ENCODE peak calls at places on chromosome 4, in six cellular contexts. O is brain microvascular endothelial cell, U is choroid plexus epithelial cell, Z is tibial artery, M is uterus, W is GM12865. E is an unnamed sample.

GRCh38 chr4:1493540-1494287 is 87.5 kb upstream of the NKX1-1 start:
- DNase-seq in Z (peak; percentile 57), M (no peak), U (no peak), W (no peak), O (no peak), E (no peak)

GRCh38 chr4:7716322-7716721 is 223.3 kb downstream of the AFAP1 start:
- DNase-seq in O (no peak), W (no peak), Z (no peak), M (no peak), U (no peak), E (no peak)

GRCh38 chr4:169115144-169115896 is 105.3 kb upstream of the CBR4 start:
- DNase-seq in U (no peak), M (no peak), O (no peak), W (no peak), Z (no peak), E (no peak)

GRCh38 chr4:3643518-3644433 is 111.6 kb upstream of the LRPAP1 start:
- DNase-seq in Z (no peak), O (no peak), U (no peak), M (no peak), W (no peak), E (no peak)

GRCh38 chr4:113587156-113587555 is 174.4 kb downstream of the CAMK2D start:
- DNase-seq in O (no peak), U (no peak), M (no peak), W (no peak), Z (no peak), E (no peak)

GRCh38 chr4:80362578-80363181 is 27.1 kb downstream of the CFAP299 start:
- DNase-seq in W (peak; percentile 44), M (no peak), O (peak; percentile 18), U (peak; percentile 64), Z (no peak), E (peak; percentile 53)

GRCh38 chr4:176499518-176499917 is 179.8 kb downstream of the SPCS3 start:
- DNase-seq in O (no peak), M (no peak), W (no peak), Z (no peak), U (peak; percentile 43), E (peak; percentile 65)

GRCh38 chr4:85825937-85826678 is 351.2 kb downstream of the ARHGAP24 start:
- DNase-seq in Z (no peak), M (no peak), O (peak; percentile 46), U (peak; percentile 71), W (peak; percentile 41), E (peak; percentile 45)

GRCh38 chr4:145786830-145787229 is 106.9 kb downstream of the C4orf51 start:
- DNase-seq in O (no peak), U (no peak), W (no peak), M (no peak), Z (no peak), E (no peak)

GRCh38 chr4:113901994-113902787 is 77.3 kb downstream of the ARSJ start:
- DNase-seq in O (no peak), M (no peak), Z (no peak), U (no peak), W (no peak), E (no peak)

GRCh38 chr4:121697626-121698025 is 846 bp upstream of the ANXA5 start:
- DNase-seq in Z (no peak), U (no peak), M (no peak), O (no peak), W (peak; percentile 64), E (no peak)

GRCh38 chr4:125104616-125105015 is 210.1 kb upstream of the FAT4 start:
- DNase-seq in W (no peak), O (no peak), M (no peak), Z (no peak), U (peak; percentile 72), E (no peak)

GRCh38 chr4:2861631-2862436 is 18.2 kb downstream of the ADD1 start:
- DNase-seq in O (no peak), M (no peak), U (no peak), Z (no peak), W (peak; percentile 53), E (no peak)

GRCh38 chr4:133624744-133625143 is 475.6 kb downstream of the PCDH10 start:
- DNase-seq in U (peak; percentile 30), W (no peak), Z (no peak), O (no peak), M (no peak), E (no peak)

GRCh38 chr4:156594619-156595018 is 377.0 kb downstream of the PDGFC start:
- DNase-seq in O (peak; percentile 27), W (no peak), U (peak; percentile 38), M (peak; percentile 41), Z (peak; percentile 71), E (no peak)

GRCh38 chr4:40033603-40034002 is 23.0 kb upstream of the N4BP2 start:
- DNase-seq in Z (no peak), W (no peak), U (no peak), O (no peak), M (no peak), E (no peak)

GRCh38 chr4:183485411-183486160 is 19.3 kb upstream of the ING2 start:
- DNase-seq in U (no peak), W (no peak), Z (no peak), O (peak; percentile 39), M (no peak), E (no peak)

GRCh38 chr4:777520-778262 is 48.2 kb downstream of the CPLX1 start:
- DNase-seq in Z (no peak), U (no peak), O (no peak), W (no peak), M (no peak), E (no peak)

GRCh38 chr4:39469429-39470077 is 10.7 kb downstream of the LIAS start:
- DNase-seq in O (peak; percentile 81), U (peak; percentile 90), M (no peak), Z (peak; percentile 71), W (peak; percentile 76), E (peak; percentile 91)

GRCh38 chr4:3473251-3473942 is 10.3 kb downstream of the DOK7 start:
- DNase-seq in W (no peak), M (no peak), Z (peak; percentile 67), U (no peak), O (no peak), E (no peak)

GRCh38 chr4:152036626-152037025 is 275.8 kb upstream of the GATB start:
- DNase-seq in O (no peak), Z (no peak), W (no peak), M (no peak), U (no peak), E (no peak)

GRCh38 chr4:122966201-122966600 is 43.8 kb upstream of the NUDT6 start:
- DNase-seq in U (no peak), Z (no peak), M (no peak), O (no peak), W (no peak), E (no peak)

GRCh38 chr4:88706574-88706973 is 8.9 kb upstream of the NAP1L5 start:
- DNase-seq in O (peak; percentile 62), U (peak; percentile 85), Z (peak; percentile 80), M (peak; percentile 32), W (no peak), E (peak; percentile 80)

GRCh38 chr4:138843611-138844010 is 172.0 kb upstream of the NOCT start:
- DNase-seq in O (no peak), W (no peak), U (no peak), M (no peak), Z (no peak), E (no peak)

GRCh38 chr4:55397521-55398321 is 2.0 kb downstream of the TMEM165 start:
- DNase-seq in O (no peak), W (peak; percentile 30), Z (no peak), M (no peak), U (peak; percentile 88), E (peak; percentile 91)

GRCh38 chr4:96598465-96598864 is 758.6 kb downstream of the PDHA2 start:
- DNase-seq in U (no peak), W (no peak), Z (no peak), O (no peak), M (no peak), E (peak; percentile 35)

GRCh38 chr4:56149601-56150000 is 200.9 kb downstream of the CEP135 start:
- DNase-seq in O (peak; percentile 48), M (no peak), W (no peak), Z (no peak), U (peak; percentile 81), E (peak; percentile 71)

GRCh38 chr4:28759064-28759463 is 1898.4 kb downstream of the STIM2 start:
- DNase-seq in O (peak; percentile 51), U (peak; percentile 2), Z (no peak), M (no peak), W (no peak), E (no peak)

DNA sequence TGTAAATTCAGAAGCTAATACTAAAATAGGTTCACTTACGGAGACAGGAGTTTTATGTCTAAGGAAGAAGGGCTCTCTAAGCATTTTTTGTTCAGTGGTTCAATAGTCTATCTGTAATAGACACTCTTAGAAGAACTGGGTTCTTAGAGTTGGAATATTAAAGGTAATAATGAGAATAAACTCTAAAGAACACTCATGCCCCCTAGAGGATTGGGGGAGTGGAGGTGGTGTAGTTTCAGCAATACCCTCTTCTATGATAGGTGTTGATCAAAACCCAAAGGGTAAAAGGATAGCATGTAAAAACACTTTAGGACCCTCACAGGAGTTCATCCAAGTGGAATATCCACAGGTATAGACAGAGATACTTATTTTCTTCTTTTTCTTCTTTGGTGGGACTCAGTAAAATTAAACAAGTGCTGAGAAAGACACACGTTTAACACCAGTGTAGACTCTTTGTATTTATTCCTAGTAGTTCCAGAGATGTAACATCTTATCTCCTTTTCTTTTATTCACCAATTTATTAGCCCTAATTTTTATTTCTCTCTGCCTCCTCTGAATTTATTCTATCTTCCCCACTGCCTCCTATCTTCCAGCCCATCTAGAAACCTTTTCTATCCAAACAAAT is 25.7 kb upstream of the MND1 start:
- DNase-seq in W (peak; percentile 45), O (peak; percentile 35), Z (no peak), U (peak; percentile 79), M (no peak), E (peak; percentile 75)
- TF ChIP-seq CTCF in W (peak; percentile 73), O (peak; percentile 76), Z (peak; percentile 64), U (peak; percentile 83), M (peak; percentile 64), E (peak; percentile 88)

GRCh38 chr4:150123982-150124670 is 45.9 kb downstream of the DCLK2 start:
- DNase-seq in Z (no peak), U (no peak), O (no peak), W (peak; percentile 8), M (no peak), E (no peak)

GRCh38 chr4:150123073-150123472 is 44.8 kb downstream of the DCLK2 start:
- DNase-seq in O (no peak), M (no peak), U (no peak), Z (no peak), W (peak; percentile 19), E (no peak)

GRCh38 chr4:150127757-150128156 is 49.5 kb downstream of the DCLK2 start:
- DNase-seq in Z (no peak), O (no peak), W (no peak), U (peak; percentile 40), M (no peak), E (no peak)

GRCh38 chr4:150126201-150126879 is 48.1 kb downstream of the DCLK2 start:
- DNase-seq in U (peak; percentile 74), Z (no peak), O (peak; percentile 36), W (peak; percentile 7), M (no peak), E (peak; percentile 64)

GRCh38 chr4:150126880-150127236 is 48.6 kb downstream of the DCLK2 start:
- DNase-seq in W (peak; percentile 42), M (no peak), U (peak; percentile 63), O (peak; percentile 53), Z (no peak), E (peak; percentile 68)
- H3K4me3 ChIP-seq in W (no peak overlapping the region), M (no peak overlapping the region), U (no peak overlapping the region), O (no peak overlapping the region), Z (no peak overlapping the region), E (no peak overlapping the region)

GRCh38 chr4:98672583-98673281 is 14.3 kb upstream of the TSPAN5 start:
- DNase-seq in W (no peak), U (no peak), Z (no peak), M (no peak), O (no peak), E (no peak)
- TF ChIP-seq CTCF in W (no peak), U (peak; percentile 10), Z (no peak), M (no peak), O (no peak), E (no peak)

GRCh38 chr4:78749972-78750727 is 26.0 kb upstream of the BMP2K start:
- DNase-seq in U (peak; percentile 5), O (no peak), Z (no peak), W (peak; percentile 87), M (no peak), E (peak; percentile 45)
- H3K4me3 ChIP-seq in U (no peak overlapping the region), O (no peak overlapping the region), Z (no peak overlapping the region), W (no peak overlapping the region), M (no peak overlapping the region), E (no peak overlapping the region)